ENCODE peak calls at places on chromosomes 7 and 10, in five cellular contexts. I is right cardiac atrium, P is PC-3, O is Peyer's patch, D is aorta. E is an unnamed sample. For H3K9me3, the result is how much of the 10 kb centered on the place peaks cover.

GRCh38 chr7:31962246-31962645 is 108.0 kb downstream of the PDE1C start:
- DNase-seq in P (no peak), I (no peak), O (no peak), D (no peak), E (no peak)

GRCh38 chr10:76119515-76119914 is 688.1 kb downstream of the LRMDA start:
- DNase-seq in O (no peak), D (no peak), P (peak), I (no peak), E (no peak)

GRCh38 chr10:43901744-43902504 is 253.2 kb upstream of the ZNF32 start:
- DNase-seq in P (no peak), D (no peak), O (no peak), I (no peak), E (no peak)

GRCh38 chr7:142885311-142886230 is at the start of gene TRPV6:
- DNase-seq in P (peak), D (no peak), I (no peak), O (no peak), E (no peak)

GRCh38 chr10:73590881-73591577 is at the start of gene USP54:
- DNase-seq in I (no peak), P (peak), O (no peak), D (no peak), E (peak)

GRCh38 chr7:116249969-116250553 is 39.7 kb downstream of the TES start:
- DNase-seq in O (no peak), I (no peak), D (no peak), P (peak), E (no peak)

GRCh38 chr7:6093375-6093774 is 62.2 kb downstream of the ANKRD61 start:
- DNase-seq in D (no peak), P (no peak), I (no peak), O (no peak), E (no peak)

GRCh38 chr10:133457100-133457841 is 3.5 kb downstream of the SCART1 start:
- DNase-seq in D (peak), I (peak), O (peak), P (no peak), E (no peak)

GRCh38 chr10:91208645-91209044 is 11.8 kb upstream of the PCGF5 start:
- DNase-seq in O (no peak), I (no peak), P (peak), D (no peak), E (no peak)

GRCh38 chr10:90614631-90615030 is 243.2 kb downstream of the HTR7 start:
- DNase-seq in P (no peak), D (no peak), I (no peak), O (no peak), E (no peak)

GRCh38 chr10:62131724-62132123 is 136.9 kb downstream of the RTKN2 start:
- DNase-seq in O (no peak), D (no peak), P (no peak), I (no peak), E (no peak)

GRCh38 chr7:2999078-2999500 is 44.6 kb downstream of the CARD11 start:
- DNase-seq in I (no peak), O (no peak), P (no peak), D (no peak), E (no peak)

DNA sequence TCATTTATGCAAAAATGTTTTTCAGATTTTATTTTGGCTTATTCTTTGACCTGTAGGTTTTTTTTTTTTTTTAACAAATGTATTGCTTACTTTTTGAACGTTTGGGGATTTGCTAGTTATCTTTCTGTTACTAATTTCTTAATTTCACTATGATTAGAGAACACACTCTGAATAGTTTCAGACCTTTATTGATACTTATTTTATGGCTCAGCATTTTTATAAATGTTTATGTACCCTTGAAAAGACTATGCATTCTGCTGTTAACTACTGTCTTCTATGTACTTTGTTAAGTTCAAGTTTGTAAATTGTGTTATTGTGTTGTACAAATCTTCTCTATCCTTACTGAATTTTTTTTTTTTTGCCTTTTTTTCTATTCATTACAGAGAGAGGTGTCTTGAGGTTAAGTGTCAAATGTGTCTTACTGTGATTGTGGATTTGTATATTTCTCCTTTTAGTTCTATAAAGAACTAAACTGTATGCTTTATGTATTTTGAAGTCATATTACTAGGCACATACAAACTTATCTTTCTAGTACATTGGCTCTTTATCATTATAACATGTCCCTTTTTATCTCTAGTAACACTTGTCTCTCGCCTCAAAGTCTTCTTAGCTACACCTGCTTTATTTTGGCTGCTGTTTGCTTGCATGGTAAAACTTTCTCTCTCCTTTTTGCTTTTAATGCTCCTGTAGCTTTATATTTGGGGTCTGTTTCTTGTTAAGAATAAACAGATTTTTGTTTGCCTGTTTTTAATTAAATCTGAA is 8.1 kb downstream of the MKLN1 start:
- DNase-seq in O (no peak), I (no peak), D (no peak), P (no peak), E (no peak)
- H3K9me3 ChIP-seq in O (under half), I (under half), D (under half), P (under half), E (under half)

GRCh38 chr7:159323359-159323758 is 178.7 kb upstream of the VIPR2 start:
- DNase-seq in O (no peak), P (no peak), I (no peak), D (no peak), E (no peak)

GRCh38 chr7:159317294-159317693 is 172.6 kb upstream of the VIPR2 start:
- DNase-seq in D (no peak), P (no peak), I (no peak), O (no peak), E (no peak)

GRCh38 chr7:159321278-159321677 is 176.6 kb upstream of the VIPR2 start:
- DNase-seq in P (no peak), D (no peak), O (no peak), I (no peak), E (no peak)

GRCh38 chr7:159318682-159319351 is 174.2 kb upstream of the VIPR2 start:
- DNase-seq in I (no peak), O (no peak), P (no peak), D (no peak), E (no peak)
- H3K9me3 ChIP-seq in I (under half), O (under half), P (under half), D (under half), E (under half)

GRCh38 chr7:156378806-156379205 is 261.8 kb upstream of the RNF32 start:
- DNase-seq in O (no peak), I (no peak), P (no peak), D (no peak), E (no peak)
- H3K9me3 ChIP-seq in O (under half), I (under half), P (under half), D (under half), E (under half)

GRCh38 chr7:112124367-112124766 is 81.8 kb downstream of the DOCK4 start:
- DNase-seq in D (no peak), P (no peak), O (no peak), I (no peak), E (no peak)
- H3K9me3 ChIP-seq in D (under half), P (under half), O (under half), I (under half), E (under half)

GRCh38 chr10:131694168-131694962 is 206.4 kb upstream of the PPP2R2D start:
- DNase-seq in I (no peak), D (no peak), P (no peak), O (no peak), E (no peak)

GRCh38 chr10:131697461-131698128 is 203.2 kb upstream of the PPP2R2D start:
- DNase-seq in I (no peak), O (no peak), P (no peak), D (no peak), E (no peak)

GRCh38 chr10:131693766-131694165 is 207.0 kb upstream of the PPP2R2D start:
- DNase-seq in O (no peak), D (no peak), P (no peak), I (no peak), E (no peak)

GRCh38 chr10:131694963-131695813 is 205.6 kb upstream of the PPP2R2D start:
- DNase-seq in I (no peak), O (no peak), D (no peak), P (no peak), E (no peak)

GRCh38 chr10:131695814-131696165 is 205.0 kb upstream of the PPP2R2D start:
- DNase-seq in P (no peak), I (no peak), D (no peak), O (no peak), E (no peak)
- H3K9me3 ChIP-seq in P (under half), I (under half), D (under half), O (under half), E (under half)

GRCh38 chr10:84822926-84823325 is 494.5 kb downstream of the CCSER2 start:
- DNase-seq in P (no peak), I (no peak), D (no peak), O (no peak), E (no peak)
- H3K9me3 ChIP-seq in P (under half), I (under half), D (under half), O (under half), E (under half)